ENCODE peak calls at places on chromosomes 13 and 19, in six cellular contexts. Z, T, U, P, N and K are unnamed samples.

GRCh38 chr19:8610041-8610927 is at the start of gene ADAMTS10:
- DNase-seq in N (no peak), Z (no peak), U (no peak), T (no peak), P (no peak), K (peak; percentile 89)

GRCh38 chr13:45481688-45482087 is 16.9 kb downstream of the COG3 start:
- DNase-seq in N (peak; percentile 29), T (no peak), P (no peak), Z (no peak), U (no peak), K (no peak)

GRCh38 chr19:5484398-5485285 is 29.4 kb downstream of the ZNRF4 start:
- DNase-seq in T (no peak), P (no peak), N (no peak), Z (no peak), U (peak; percentile 70), K (no peak)

GRCh38 chr19:38229585-38230073 is 5.6 kb upstream of the DPF1 start:
- DNase-seq in N (peak; percentile 77), Z (peak; percentile 94), U (peak; percentile 68), T (peak; percentile 93), P (no peak), K (peak; percentile 74)

GRCh38 chr13:30847697-30848307 is 58.3 kb upstream of the MEDAG start:
- DNase-seq in T (no peak), P (peak; percentile 40), U (no peak), N (no peak), Z (no peak), K (peak; percentile 88)

GRCh38 chr13:41071775-41072174 is 10.5 kb downstream of the WBP4 start:
- DNase-seq in P (no peak), T (no peak), Z (no peak), N (no peak), U (no peak), K (no peak)

GRCh38 chr19:12788682-12789097 is 2.6 kb upstream of the JUNB start:
- DNase-seq in P (peak; percentile 84), Z (peak; percentile 79), N (peak; percentile 82), T (no peak), U (peak; percentile 41), K (peak; percentile 69)

GRCh38 chr13:51364404-51365008 is 25.0 kb downstream of the SERPINE3 start:
- DNase-seq in N (peak; percentile 82), U (no peak), T (no peak), Z (no peak), P (no peak), K (no peak)

GRCh38 chr13:110590577-110590976 is 24.8 kb upstream of the NAXD start:
- DNase-seq in Z (no peak), U (no peak), P (no peak), N (no peak), T (no peak), K (no peak)

GRCh38 chr13:59963383-59963782 is 200.3 kb downstream of the DIAPH3 start:
- DNase-seq in P (no peak), T (no peak), U (no peak), Z (no peak), N (no peak), K (no peak)

GRCh38 chr13:109804654-109805053 is 18.3 kb upstream of the IRS2 start:
- DNase-seq in Z (peak; percentile 24), U (no peak), T (no peak), P (no peak), N (no peak), K (peak; percentile 16)

GRCh38 chr13:101264931-101265330 is 151.4 kb downstream of the NALCN start:
- DNase-seq in Z (no peak), N (no peak), P (no peak), U (no peak), T (no peak), K (no peak)

GRCh38 chr13:73201601-73202000 is 142.8 kb downstream of the KLF5 start:
- DNase-seq in N (no peak), P (no peak), Z (no peak), T (no peak), U (no peak), K (no peak)

GRCh38 chr13:28093871-28094270 is 6.5 kb downstream of the FLT3 start:
- DNase-seq in Z (no peak), T (no peak), P (no peak), U (no peak), N (no peak), K (peak; percentile 84)

GRCh38 chr13:23146811-23147245 is 34.0 kb upstream of the SGCG start:
- DNase-seq in T (no peak), P (no peak), U (no peak), N (no peak), Z (no peak), K (peak; percentile 80)

GRCh38 chr19:1245884-1246816 is 2.2 kb upstream of the MIDN start:
- DNase-seq in U (peak; percentile 88), N (no peak), P (no peak), T (no peak), Z (no peak), K (no peak)

GRCh38 chr13:21683034-21683733 is 12.3 kb downstream of the FGF9 start:
- DNase-seq in U (no peak), N (no peak), Z (no peak), T (no peak), P (no peak), K (no peak)

GRCh38 chr13:99371956-99372355 is 64.8 kb upstream of the GPR183 start:
- DNase-seq in T (no peak), P (no peak), Z (no peak), U (no peak), N (no peak), K (peak; percentile 40)

GRCh38 chr19:42368360-42368759 is 21.7 kb downstream of the CNFN start:
- DNase-seq in N (no peak), T (no peak), Z (no peak), U (no peak), P (no peak), K (no peak)

GRCh38 chr13:39451301-39451700 is 151.7 kb downstream of the LHFPL6 start:
- DNase-seq in P (no peak), T (no peak), N (peak; percentile 83), U (no peak), Z (no peak), K (peak; percentile 85)

GRCh38 chr13:33009019-33009418 is 7.2 kb upstream of the KL start:
- DNase-seq in Z (no peak), P (no peak), T (no peak), N (no peak), U (no peak), K (no peak)

GRCh38 chr19:2294377-2295335 is 12.7 kb upstream of the PEAK3 start:
- DNase-seq in Z (no peak), T (no peak), N (no peak), U (no peak), P (no peak), K (no peak)

GRCh38 chr13:112449545-112449930 is 73.4 kb downstream of the SPACA7 start:
- DNase-seq in U (no peak), P (no peak), T (no peak), Z (no peak), N (no peak), K (no peak)

GRCh38 chr13:98144501-98145350 is 1.8 kb downstream of the FARP1 start:
- DNase-seq in T (no peak), U (peak; percentile 86), Z (no peak), P (no peak), N (peak; percentile 39), K (no peak)

GRCh38 chr19:35549174-35549788 is 3.9 kb downstream of the TMEM147 start:
- DNase-seq in P (no peak), T (peak; percentile 96), U (peak; percentile 76), N (peak; percentile 48), Z (peak; percentile 84), K (peak; percentile 60)

GRCh38 chr19:45668342-45668871 is 386 bp downstream of the GIPR start:
- DNase-seq in N (no peak), Z (no peak), U (no peak), P (no peak), T (no peak), K (peak; percentile 29)

GRCh38 chr19:48720613-48721296 is 1.2 kb upstream of the MAMSTR start:
- DNase-seq in Z (peak; percentile 98), N (no peak), U (peak; percentile 98), T (peak; percentile 100), P (peak; percentile 90), K (peak; percentile 100)
- TF ChIP-seq CTCF in Z (no peak), N (no peak), U (peak; percentile 15), T (no peak), P (no peak), K (no peak)

DNA sequence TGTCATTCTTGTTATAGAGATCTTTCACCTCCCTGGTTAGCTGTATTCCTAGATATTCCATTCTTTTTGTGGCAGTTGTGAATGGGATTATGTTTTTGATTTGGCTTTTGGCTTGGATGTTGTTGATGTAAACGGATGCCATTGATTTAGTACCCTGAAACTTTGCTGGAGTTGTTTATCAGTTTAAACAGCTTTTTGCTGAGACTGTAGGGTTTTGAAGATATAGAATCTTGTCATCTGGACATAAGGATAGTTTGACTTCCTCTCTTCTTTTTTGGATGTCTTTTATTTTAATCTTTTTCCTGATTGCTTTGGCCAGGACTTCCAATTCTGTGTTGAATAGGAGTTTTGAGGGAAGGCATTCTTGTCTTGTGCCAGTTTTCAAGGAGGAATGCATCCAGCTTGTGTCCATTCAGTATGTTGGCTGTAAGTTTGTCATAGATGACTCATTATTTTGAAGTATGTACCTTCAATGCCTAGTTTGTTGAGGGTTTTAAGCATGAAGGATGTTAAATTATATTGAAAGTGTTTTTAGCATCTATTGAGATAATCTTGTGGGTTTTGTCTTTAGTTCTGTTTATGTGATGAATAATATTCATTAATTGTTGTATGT is 16.8 kb downstream of the ZNF431 start:
- DNase-seq in N (no peak), P (no peak), U (no peak), T (no peak), Z (no peak), K (no peak)
- TF ChIP-seq MAX in N (no peak), P (no peak), U (no peak), T (no peak), Z (no peak), K (no peak)

GRCh38 chr13:79678100-79678499 is 197.1 kb downstream of the NDFIP2 start:
- DNase-seq in N (no peak), T (no peak), U (peak; percentile 24), P (no peak), Z (no peak), K (no peak)
- TF ChIP-seq MYC in N (no peak), T (no peak), U (no peak), P (no peak), Z (no peak), K (no peak)

GRCh38 chr13:38417727-38418126 is 68.1 kb downstream of the UFM1 start:
- DNase-seq in T (no peak), P (no peak), N (no peak), Z (peak; percentile 30), U (peak; percentile 8), K (peak; percentile 33)
- TF ChIP-seq CTCF in T (no peak), P (peak; percentile 43), N (no peak), Z (peak; percentile 40), U (peak; percentile 35), K (peak; percentile 33)